ENCODE peak calls at places on chromosomes 3 and 15, in four cellular contexts. One of them, this sample, is unnamed.

GRCh38 chr3:44125882-44126281 is 115.8 kb upstream of the TOPAZ1 start:
- DNase-seq in dorsolateral prefrontal cortex: no peak
- DNase-seq in psoas muscle: no peak
- DNase-seq in mucosa of descending colon: no peak
- DNase-seq in this sample: no peak

GRCh38 chr3:127033786-127034185 is 50.9 kb downstream of the PLXNA1 start:
- DNase-seq in mucosa of descending colon: peak
- DNase-seq in dorsolateral prefrontal cortex: no peak
- DNase-seq in psoas muscle: peak
- DNase-seq in this sample: no peak

GRCh38 chr3:177069514-177070329 is 127.6 kb downstream of the TBL1XR1 start:
- DNase-seq in dorsolateral prefrontal cortex: no peak
- DNase-seq in mucosa of descending colon: no peak
- DNase-seq in psoas muscle: no peak
- DNase-seq in this sample: no peak

GRCh38 chr15:98292442-98293240 is 332.1 kb downstream of the ARRDC4 start:
- DNase-seq in dorsolateral prefrontal cortex: no peak
- DNase-seq in psoas muscle: peak
- DNase-seq in mucosa of descending colon: peak
- DNase-seq in this sample: peak

GRCh38 chr3:58025824-58026579 is 17.8 kb downstream of the FLNB start:
- DNase-seq in mucosa of descending colon: no peak
- DNase-seq in psoas muscle: no peak
- DNase-seq in dorsolateral prefrontal cortex: no peak
- DNase-seq in this sample: no peak

GRCh38 chr3:118970819-118971218 is 63.8 kb downstream of the IGSF11 start:
- DNase-seq in mucosa of descending colon: no peak
- DNase-seq in psoas muscle: no peak
- DNase-seq in dorsolateral prefrontal cortex: peak
- DNase-seq in this sample: no peak

GRCh38 chr15:100220058-100220728 is 121.6 kb downstream of the ADAMTS17 start:
- DNase-seq in dorsolateral prefrontal cortex: no peak
- DNase-seq in mucosa of descending colon: no peak
- DNase-seq in psoas muscle: no peak
- DNase-seq in this sample: no peak

GRCh38 chr15:74642724-74643367 is 27.2 kb downstream of the CLK3 start:
- DNase-seq in mucosa of descending colon: no peak
- DNase-seq in dorsolateral prefrontal cortex: no peak
- DNase-seq in psoas muscle: no peak
- DNase-seq in this sample: no peak

GRCh38 chr3:135056084-135056730 is 261.1 kb downstream of the EPHB1 start:
- DNase-seq in psoas muscle: no peak
- DNase-seq in dorsolateral prefrontal cortex: no peak
- DNase-seq in mucosa of descending colon: no peak
- DNase-seq in this sample: no peak

GRCh38 chr3:46112296-46112695 is 85.0 kb upstream of the XCR1 start:
- DNase-seq in psoas muscle: no peak
- DNase-seq in dorsolateral prefrontal cortex: no peak
- DNase-seq in mucosa of descending colon: no peak
- DNase-seq in this sample: no peak

GRCh38 chr3:127090218-127091160 is 102.4 kb upstream of the PRR23E start:
- DNase-seq in dorsolateral prefrontal cortex: peak
- DNase-seq in mucosa of descending colon: no peak
- DNase-seq in psoas muscle: no peak
- DNase-seq in this sample: no peak

GRCh38 chr3:114686624-114687023 is 392.8 kb downstream of the TIGIT start:
- DNase-seq in psoas muscle: no peak
- DNase-seq in dorsolateral prefrontal cortex: no peak
- DNase-seq in mucosa of descending colon: no peak
- DNase-seq in this sample: no peak

GRCh38 chr15:97981758-97982157 is 21.3 kb downstream of the ARRDC4 start:
- DNase-seq in mucosa of descending colon: no peak
- DNase-seq in psoas muscle: no peak
- DNase-seq in dorsolateral prefrontal cortex: no peak
- DNase-seq in this sample: no peak

GRCh38 chr3:179969525-179969924 is 67.2 kb downstream of the PEX5L start:
- DNase-seq in psoas muscle: no peak
- DNase-seq in dorsolateral prefrontal cortex: no peak
- DNase-seq in mucosa of descending colon: no peak
- DNase-seq in this sample: peak

GRCh38 chr3:194306109-194306686 is 44.9 kb downstream of the CPN2 start:
- DNase-seq in dorsolateral prefrontal cortex: no peak
- DNase-seq in psoas muscle: no peak
- DNase-seq in mucosa of descending colon: no peak
- DNase-seq in this sample: no peak

GRCh38 chr3:23325466-23326065 is 122.4 kb downstream of the UBE2E2 start:
- DNase-seq in dorsolateral prefrontal cortex: no peak
- DNase-seq in mucosa of descending colon: no peak
- DNase-seq in psoas muscle: no peak
- DNase-seq in this sample: no peak

GRCh38 chr3:57227930-57228733 is 603 bp downstream of the APPL1 start:
- DNase-seq in mucosa of descending colon: peak
- DNase-seq in dorsolateral prefrontal cortex: peak
- DNase-seq in psoas muscle: peak
- DNase-seq in this sample: peak

GRCh38 chr3:157120071-157120892 is 39.7 kb downstream of the CCNL1 start:
- DNase-seq in psoas muscle: no peak
- DNase-seq in dorsolateral prefrontal cortex: no peak
- DNase-seq in mucosa of descending colon: peak
- DNase-seq in this sample: peak

GRCh38 chr3:71360170-71360569 is 223.4 kb downstream of the FOXP1 start:
- DNase-seq in mucosa of descending colon: no peak
- DNase-seq in dorsolateral prefrontal cortex: no peak
- DNase-seq in psoas muscle: no peak
- DNase-seq in this sample: no peak

GRCh38 chr15:69140306-69140705 is 20.1 kb upstream of the GLCE start:
- DNase-seq in dorsolateral prefrontal cortex: no peak
- DNase-seq in mucosa of descending colon: no peak
- DNase-seq in psoas muscle: no peak
- DNase-seq in this sample: no peak

GRCh38 chr15:60423540-60423939 is 25.8 kb upstream of the ANXA2 start:
- DNase-seq in mucosa of descending colon: no peak
- DNase-seq in dorsolateral prefrontal cortex: no peak
- DNase-seq in psoas muscle: no peak
- DNase-seq in this sample: no peak

GRCh38 chr15:66170716-66171115 is 82.8 kb downstream of the MEGF11 start:
- DNase-seq in psoas muscle: no peak
- DNase-seq in dorsolateral prefrontal cortex: no peak
- DNase-seq in mucosa of descending colon: no peak
- DNase-seq in this sample: no peak

GRCh38 chr15:99137111-99137546 is 32.2 kb downstream of the SYNM start:
- DNase-seq in dorsolateral prefrontal cortex: no peak
- DNase-seq in psoas muscle: no peak
- DNase-seq in mucosa of descending colon: no peak
- DNase-seq in this sample: no peak

GRCh38 chr3:132721479-132722164 is 587 bp downstream of the NPHP3 start:
- DNase-seq in mucosa of descending colon: peak
- DNase-seq in dorsolateral prefrontal cortex: peak
- DNase-seq in psoas muscle: peak
- DNase-seq in this sample: peak

GRCh38 chr3:132723024-132723462 is 834 bp upstream of the NPHP3 start:
- DNase-seq in psoas muscle: no peak
- DNase-seq in mucosa of descending colon: no peak
- DNase-seq in dorsolateral prefrontal cortex: no peak
- DNase-seq in this sample: no peak

GRCh38 chr3:132726341-132726823 is 4.2 kb upstream of the NPHP3 start:
- DNase-seq in dorsolateral prefrontal cortex: no peak
- DNase-seq in mucosa of descending colon: no peak
- DNase-seq in psoas muscle: no peak
- DNase-seq in this sample: no peak

GRCh38 chr3:132722165-132723023 is at the start of gene NPHP3:
- DNase-seq in dorsolateral prefrontal cortex: peak
- DNase-seq in mucosa of descending colon: peak
- DNase-seq in psoas muscle: peak
- DNase-seq in this sample: peak

DNA sequence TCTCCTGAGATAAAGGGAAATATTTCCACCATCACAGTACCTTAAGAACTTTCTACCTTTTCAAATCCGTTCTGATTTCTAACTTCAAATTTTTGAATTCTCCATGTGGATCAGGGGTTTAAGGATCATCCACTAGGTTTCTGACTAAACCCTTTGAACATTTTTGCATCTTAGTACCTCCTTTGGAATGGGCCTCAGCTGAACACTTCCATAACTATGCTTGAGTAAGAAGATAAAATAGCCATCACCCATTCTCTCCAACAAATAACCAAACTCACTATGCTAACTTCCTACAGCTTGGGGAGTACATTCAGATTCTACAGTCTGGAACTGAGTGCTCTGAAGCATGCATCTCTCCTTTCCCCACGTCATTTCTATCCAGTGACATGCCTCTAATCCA is 1.3 kb upstream of the NPHP3 start:
- DNase-seq in dorsolateral prefrontal cortex: no peak
- DNase-seq in psoas muscle: no peak
- DNase-seq in mucosa of descending colon: no peak
- DNase-seq in this sample: no peak
- H3K4me3 ChIP-seq in dorsolateral prefrontal cortex: peak
- H3K4me3 ChIP-seq in psoas muscle: peak
- H3K4me3 ChIP-seq in mucosa of descending colon: no peak
- H3K4me3 ChIP-seq in this sample: no peak

GRCh38 chr15:90268415-90268814 is 2.9 kb downstream of the NGRN start:
- DNase-seq in dorsolateral prefrontal cortex: no peak
- DNase-seq in psoas muscle: no peak
- DNase-seq in mucosa of descending colon: no peak
- DNase-seq in this sample: no peak
- H3K4me3 ChIP-seq in dorsolateral prefrontal cortex: peak
- H3K4me3 ChIP-seq in psoas muscle: peak
- H3K4me3 ChIP-seq in mucosa of descending colon: no peak
- H3K4me3 ChIP-seq in this sample: no peak

GRCh38 chr15:63475670-63476069 is 28.7 kb upstream of the USP3 start:
- DNase-seq in psoas muscle: no peak
- DNase-seq in mucosa of descending colon: no peak
- DNase-seq in dorsolateral prefrontal cortex: no peak
- DNase-seq in this sample: no peak

GRCh38 chr15:63474810-63475316 is 29.5 kb upstream of the USP3 start:
- DNase-seq in mucosa of descending colon: peak
- DNase-seq in psoas muscle: no peak
- DNase-seq in dorsolateral prefrontal cortex: no peak
- DNase-seq in this sample: no peak

GRCh38 chr15:63473999-63474809 is 30.2 kb upstream of the USP3 start:
- DNase-seq in psoas muscle: no peak
- DNase-seq in dorsolateral prefrontal cortex: no peak
- DNase-seq in mucosa of descending colon: peak
- DNase-seq in this sample: no peak

GRCh38 chr15:63478243-63478642 is 26.1 kb upstream of the USP3 start:
- DNase-seq in psoas muscle: no peak
- DNase-seq in dorsolateral prefrontal cortex: no peak
- DNase-seq in mucosa of descending colon: no peak
- DNase-seq in this sample: no peak

GRCh38 chr15:63476229-63476632 is 28.2 kb upstream of the USP3 start:
- DNase-seq in mucosa of descending colon: no peak
- DNase-seq in dorsolateral prefrontal cortex: no peak
- DNase-seq in psoas muscle: no peak
- DNase-seq in this sample: no peak
- H3K4me3 ChIP-seq in mucosa of descending colon: no peak
- H3K4me3 ChIP-seq in dorsolateral prefrontal cortex: no peak
- H3K4me3 ChIP-seq in psoas muscle: no peak
- H3K4me3 ChIP-seq in this sample: no peak

GRCh38 chr3:60048447-60048848 is 998.6 kb upstream of the CFAP20DC start:
- DNase-seq in psoas muscle: no peak
- DNase-seq in mucosa of descending colon: no peak
- DNase-seq in dorsolateral prefrontal cortex: no peak
- DNase-seq in this sample: no peak

GRCh38 chr3:60056394-60056793 is 1006.6 kb upstream of the CFAP20DC start:
- DNase-seq in mucosa of descending colon: no peak
- DNase-seq in psoas muscle: no peak
- DNase-seq in dorsolateral prefrontal cortex: no peak
- DNase-seq in this sample: no peak

GRCh38 chr3:60055765-60056164 is 1005.9 kb upstream of the CFAP20DC start:
- DNase-seq in mucosa of descending colon: no peak
- DNase-seq in psoas muscle: no peak
- DNase-seq in dorsolateral prefrontal cortex: no peak
- DNase-seq in this sample: no peak

GRCh38 chr3:60053518-60054265 is 1003.9 kb upstream of the CFAP20DC start:
- DNase-seq in mucosa of descending colon: no peak
- DNase-seq in dorsolateral prefrontal cortex: no peak
- DNase-seq in psoas muscle: no peak
- DNase-seq in this sample: no peak
- H3K4me3 ChIP-seq in mucosa of descending colon: no peak
- H3K4me3 ChIP-seq in dorsolateral prefrontal cortex: no peak
- H3K4me3 ChIP-seq in psoas muscle: no peak
- H3K4me3 ChIP-seq in this sample: no peak

GRCh38 chr3:186788482-186789370 is 5.3 kb downstream of the EIF4A2 start:
- DNase-seq in dorsolateral prefrontal cortex: no peak
- DNase-seq in psoas muscle: no peak
- DNase-seq in mucosa of descending colon: no peak
- DNase-seq in this sample: no peak
- H3K4me3 ChIP-seq in dorsolateral prefrontal cortex: peak
- H3K4me3 ChIP-seq in psoas muscle: peak
- H3K4me3 ChIP-seq in mucosa of descending colon: no peak
- H3K4me3 ChIP-seq in this sample: no peak

DNA sequence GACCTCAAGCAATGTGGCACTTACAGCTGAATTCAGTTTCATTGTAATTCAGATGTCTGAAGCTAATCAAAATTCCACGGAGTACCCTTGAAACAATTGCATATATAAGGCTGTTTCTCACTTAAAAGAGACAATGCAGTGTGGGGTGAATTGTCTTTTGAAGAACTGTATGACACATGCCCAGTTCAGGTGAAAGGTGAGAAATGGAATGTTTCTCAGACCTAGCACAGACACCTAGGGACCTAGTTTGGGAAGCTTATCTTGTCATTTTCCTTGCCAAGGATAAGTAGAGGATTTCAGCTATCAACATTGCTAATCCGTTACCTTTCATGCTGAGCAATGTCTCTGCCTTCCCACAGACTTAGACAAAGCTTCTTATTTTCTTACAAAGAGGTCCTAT is 36.3 kb downstream of the MBNL1 start:
- DNase-seq in mucosa of descending colon: no peak
- DNase-seq in psoas muscle: no peak
- DNase-seq in dorsolateral prefrontal cortex: no peak
- DNase-seq in this sample: no peak
- H3K4me3 ChIP-seq in mucosa of descending colon: no peak
- H3K4me3 ChIP-seq in psoas muscle: peak
- H3K4me3 ChIP-seq in dorsolateral prefrontal cortex: no peak
- H3K4me3 ChIP-seq in this sample: no peak